ENCODE peak calls at places on chromosome 4, in ten cellular contexts. U is occipital lobe; I is GM12865; R is stimulated activated CD8-positive, alpha-beta memory T cell treated with anti-CD3 and anti-CD28 coated beads, Interleukin-4, amount 100 ng/mL, for 1 hour; S is iPS-NIHi11; C is mesothelial cell of epicardium; W is SK-N-DZ; T is retinal pigment epithelial cell; N is EH; H is GM20000. M is an unnamed sample.

GRCh38 chr4:95077864-95078263 is 320.1 kb downstream of the BMPR1B start:
- DNase-seq in I (no peak), W (no peak), C (no peak), R (no peak), U (no peak), N (no peak), S (no peak), T (no peak), H (no peak), M (no peak)

GRCh38 chr4:71148545-71148944 is 155.1 kb downstream of the DCK start:
- DNase-seq in W (no peak), C (no peak), R (no peak), H (no peak), T (no peak), S (no peak), U (no peak), I (no peak), N (no peak), M (no peak)

GRCh38 chr4:30718021-30718888 is 1.9 kb upstream of the PCDH7 start:
- DNase-seq in R (no peak), C (peak), N (peak), H (peak), I (no peak), S (peak), T (no peak), W (peak), U (peak), M (no peak)

GRCh38 chr4:100108869-100109268 is 81.4 kb downstream of the DDIT4L start:
- DNase-seq in U (no peak), H (no peak), S (no peak), N (no peak), C (no peak), I (no peak), T (no peak), R (no peak), W (peak), M (no peak)

GRCh38 chr4:170729897-170730296 is 640.1 kb upstream of the AADAT start:
- DNase-seq in T (no peak), U (no peak), N (no peak), W (no peak), H (no peak), R (no peak), C (no peak), S (no peak), I (peak), M (no peak)

GRCh38 chr4:56871357-56871993 is 36.2 kb upstream of the REST start:
- DNase-seq in R (no peak), I (no peak), T (no peak), C (no peak), N (peak), U (no peak), H (no peak), S (peak), W (peak), M (no peak)

GRCh38 chr4:177242651-177243296 is 66.9 kb upstream of the NEIL3 start:
- DNase-seq in C (no peak), W (no peak), N (peak), T (no peak), H (no peak), S (no peak), R (no peak), U (no peak), I (no peak), M (peak)

GRCh38 chr4:173119818-173120217 is 48.8 kb upstream of the GALNT7 start:
- DNase-seq in U (no peak), S (no peak), H (no peak), I (no peak), N (peak), T (no peak), C (no peak), W (no peak), R (no peak), M (no peak)

GRCh38 chr4:114595207-114595606 is 3.4 kb upstream of the UGT8 start:
- DNase-seq in H (no peak), T (no peak), I (peak), C (no peak), R (no peak), W (no peak), S (no peak), N (no peak), U (no peak), M (no peak)

GRCh38 chr4:37489697-37490096 is 196.5 kb downstream of the RELL1 start:
- DNase-seq in U (no peak), R (no peak), H (no peak), I (no peak), N (no peak), T (no peak), S (no peak), W (no peak), C (no peak), M (no peak)

GRCh38 chr4:24644983-24645764 is 60.8 kb upstream of the DHX15 start:
- DNase-seq in R (no peak), U (no peak), H (no peak), N (peak), S (no peak), W (no peak), I (no peak), C (no peak), T (peak), M (peak)

GRCh38 chr4:122661661-122662160 is 40.8 kb upstream of the IL21 start:
- DNase-seq in W (no peak), U (no peak), N (no peak), I (no peak), C (no peak), H (no peak), T (no peak), S (no peak), R (no peak), M (no peak)

GRCh38 chr4:99518883-99519282 is 8.1 kb downstream of the C4orf17 start:
- DNase-seq in S (no peak), R (no peak), I (no peak), C (no peak), U (no peak), W (no peak), T (no peak), H (no peak), N (no peak), M (no peak)

GRCh38 chr4:55475394-55476243 is 71.1 kb downstream of the CLOCK start:
- DNase-seq in N (peak), H (no peak), S (no peak), C (no peak), R (no peak), I (peak), U (no peak), W (no peak), T (no peak), M (peak)

GRCh38 chr4:112753333-112753732 is 116.4 kb downstream of the LARP7 start:
- DNase-seq in S (no peak), R (no peak), W (no peak), N (no peak), I (no peak), H (no peak), C (no peak), T (no peak), U (no peak), M (no peak)

GRCh38 chr4:154807042-154807630 is 26.1 kb downstream of the RBM46 start:
- DNase-seq in N (peak), I (peak), W (peak), R (no peak), U (no peak), H (no peak), T (peak), C (no peak), S (no peak), M (peak)